ENCODE peak calls at places on chromosomes 7 and 10, in seven cellular contexts. Z is hepatocyte; A is Caco-2; I is brain microvascular endothelial cell; G is HCT116; B is GM12865; C is CD8-positive, alpha-beta T cell. Q is an unnamed sample.

GRCh38 chr10:48501806-48502771 is 102.8 kb downstream of the ARHGAP22 start:
- DNase-seq in Z (no peak), A (peak; percentile 27), I (no peak), G (no peak), B (peak; percentile 10), C (no peak), Q (no peak)

GRCh38 chr10:104297697-104298660 is 29.0 kb downstream of the GSTO2 start:
- DNase-seq in Z (no peak), A (no peak), I (peak; percentile 84), G (no peak), B (no peak), C (peak; percentile 47), Q (no peak)

GRCh38 chr10:19570991-19571390 is 245.2 kb upstream of the PLXDC2 start:
- DNase-seq in Z (no peak), A (no peak), I (no peak), G (no peak), B (no peak), C (no peak), Q (no peak)

GRCh38 chr10:112383325-112383724 is 9.4 kb downstream of the ACSL5 start:
- DNase-seq in Z (peak; percentile 86), A (peak; percentile 91), I (peak; percentile 45), G (peak; percentile 93), B (no peak), C (no peak), Q (no peak)

GRCh38 chr7:68125173-68125572 is 1128.5 kb downstream of the TYW1 start:
- DNase-seq in Z (no peak), A (no peak), I (no peak), G (no peak), B (no peak), C (no peak), Q (no peak)

GRCh38 chr10:95835149-95835860 is 72.5 kb upstream of the CC2D2B start:
- DNase-seq in Z (no peak), A (no peak), I (no peak), G (no peak), B (peak; percentile 71), C (no peak), Q (no peak)

GRCh38 chr7:148941598-148942280 is 57.6 kb upstream of the EZH2 start:
- DNase-seq in Z (peak; percentile 82), A (peak; percentile 92), I (peak; percentile 68), G (peak; percentile 75), B (peak; percentile 79), C (peak; percentile 55), Q (no peak)

GRCh38 chr10:73772280-73773151 is 9.3 kb upstream of the CHCHD1 start:
- DNase-seq in Z (peak; percentile 88), A (peak; percentile 85), I (peak; percentile 62), G (peak; percentile 52), B (peak; percentile 89), C (peak; percentile 78), Q (peak; percentile 19)

GRCh38 chr10:93403741-93404354 is 78.3 kb downstream of the MYOF start:
- DNase-seq in Z (no peak), A (no peak), I (no peak), G (no peak), B (no peak), C (no peak), Q (no peak)

GRCh38 chr7:124120911-124121310 is 88.0 kb upstream of the TMEM229A start:
- DNase-seq in Z (no peak), A (no peak), I (no peak), G (no peak), B (no peak), C (no peak), Q (no peak)

GRCh38 chr10:19816420-19817250 is at the start of gene PLXDC2:
- DNase-seq in Z (peak; percentile 57), A (no peak), I (peak; percentile 45), G (no peak), B (peak; percentile 41), C (no peak), Q (no peak)

GRCh38 chr7:92135100-92135429 is 788 bp upstream of the CYP51A1 start:
- DNase-seq in Z (peak; percentile 49), A (no peak), I (peak; percentile 10), G (no peak), B (peak; percentile 35), C (no peak), Q (no peak)

GRCh38 chr10:43347997-43348396 is 23.4 kb upstream of the FXYD4 start:
- DNase-seq in Z (no peak), A (no peak), I (no peak), G (no peak), B (no peak), C (no peak), Q (no peak)

GRCh38 chr10:44958196-44958896 is 1.3 kb upstream of the RASSF4 start:
- DNase-seq in Z (peak; percentile 62), A (no peak), I (peak; percentile 78), G (no peak), B (no peak), C (no peak), Q (no peak)

GRCh38 chr7:2524808-2525140 is 5.2 kb downstream of the LFNG start:
- DNase-seq in Z (no peak), A (no peak), I (no peak), G (no peak), B (no peak), C (no peak), Q (no peak)

GRCh38 chr10:14653271-14654161 is 121.2 kb downstream of the FAM107B start:
- DNase-seq in Z (peak; percentile 80), A (peak; percentile 78), I (peak; percentile 71), G (no peak), B (peak; percentile 47), C (no peak), Q (peak; percentile 51)

GRCh38 chr7:127895814-127896280 is 135.4 kb downstream of the LRRC4 start:
- DNase-seq in Z (peak; percentile 26), A (no peak), I (peak; percentile 55), G (no peak), B (no peak), C (no peak), Q (no peak)

GRCh38 chr10:110664483-110665420 is 20.6 kb downstream of the RBM20 start:
- DNase-seq in Z (peak; percentile 65), A (peak; percentile 47), I (peak; percentile 90), G (peak; percentile 76), B (no peak), C (no peak), Q (peak; percentile 70)

GRCh38 chr7:143408686-143409551 is at the start of gene EPHA1:
- DNase-seq in Z (peak; percentile 81), A (peak; percentile 88), I (no peak), G (peak; percentile 88), B (no peak), C (peak; percentile 52), Q (no peak)

DNA sequence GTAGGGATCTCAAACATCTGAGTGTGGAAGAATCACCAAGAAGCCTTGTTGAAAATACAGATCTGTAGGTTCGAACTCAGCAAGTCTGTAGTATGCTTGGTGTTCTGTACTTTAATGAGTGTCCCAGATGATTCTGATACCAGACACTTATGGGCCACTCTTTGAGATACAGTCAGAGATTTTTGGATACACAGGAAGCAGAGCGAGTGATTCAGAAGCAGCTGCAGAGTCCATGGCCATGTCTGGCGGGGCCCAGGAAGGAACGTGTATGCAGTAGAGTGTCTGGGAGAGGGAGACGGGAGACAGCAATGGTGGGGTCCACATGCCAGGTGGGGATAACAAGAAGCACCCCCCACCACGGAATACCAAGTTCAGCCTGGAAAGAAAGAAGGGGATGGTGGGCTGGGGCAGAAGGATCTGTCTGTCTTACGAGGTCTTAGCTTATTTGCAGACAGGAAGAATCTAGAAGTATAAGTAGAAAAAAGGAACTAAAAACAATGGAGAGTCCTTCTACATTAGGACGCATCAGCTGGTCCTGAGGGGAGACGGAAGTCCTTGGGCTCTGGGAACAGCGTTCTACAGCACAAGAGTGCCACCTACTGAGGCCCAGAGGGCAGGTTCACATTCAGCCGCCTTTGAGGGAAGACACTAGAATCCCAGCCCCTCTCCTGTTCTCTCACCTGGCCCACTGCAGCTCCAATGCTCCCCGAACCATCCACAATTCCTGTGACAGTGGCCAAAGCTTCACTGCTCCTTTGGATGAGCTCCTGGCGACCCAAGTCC is 55.4 kb downstream of the SLC37A3 start:
- DNase-seq in Z (peak; percentile 30), A (peak; percentile 40), I (peak; percentile 33), G (peak; percentile 8), B (peak; percentile 53), C (no peak), Q (no peak)
- H3K4me3 ChIP-seq in Z (no peak overlapping the region), A (no peak overlapping the region), I (no peak overlapping the region), G (no peak overlapping the region), B (no peak overlapping the region), C (no peak overlapping the region), Q (no peak overlapping the region)

GRCh38 chr7:5396542-5396941 is 27.1 kb downstream of the TNRC18 start:
- DNase-seq in Z (no peak), A (no peak), I (no peak), G (peak; percentile 54), B (peak; percentile 85), C (peak; percentile 69), Q (no peak)
- TF ChIP-seq CTCF in Z (no peak), A (no peak), I (peak; percentile 10), G (peak; percentile 46), B (peak; percentile 42), C (peak; percentile 54), Q (no peak)

DNA sequence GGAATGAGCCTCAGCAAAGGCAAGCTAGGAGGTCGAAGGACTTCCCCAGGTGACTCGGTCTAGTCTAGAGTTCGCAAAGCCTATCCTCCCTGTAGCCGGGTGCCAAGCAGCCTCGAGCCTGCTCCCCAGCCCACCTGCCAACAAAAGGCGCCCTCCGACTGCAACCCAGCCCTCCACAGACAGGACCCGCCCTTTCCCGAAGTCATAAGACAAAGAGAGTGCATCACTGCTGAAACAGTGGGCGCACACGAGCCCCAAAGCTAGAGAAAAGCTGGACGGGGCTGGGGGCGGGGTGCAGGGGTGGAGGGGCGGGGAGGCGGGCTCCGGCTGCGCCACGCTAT is 667 bp upstream of the COL1A2 start:
- DNase-seq in Z (peak; percentile 74), A (no peak), I (no peak), G (no peak), B (no peak), C (no peak), Q (no peak)
- H3K4me3 ChIP-seq in Z (peak overlapping the region; percentile 8), A (no peak overlapping the region), I (peak overlapping the region; percentile 94), G (no peak overlapping the region), B (no peak overlapping the region), C (no peak overlapping the region), Q (peak overlapping the region; percentile 68)

GRCh38 chr7:141355057-141355456 is 196.2 kb upstream of the AGK start:
- DNase-seq in Z (no peak), A (no peak), I (peak; percentile 56), G (no peak), B (no peak), C (no peak), Q (no peak)

GRCh38 chr7:141351175-141351574 is 200.0 kb upstream of the AGK start:
- DNase-seq in Z (no peak), A (no peak), I (no peak), G (no peak), B (no peak), C (no peak), Q (no peak)

GRCh38 chr7:141356096-141356495 is 195.1 kb upstream of the AGK start:
- DNase-seq in Z (no peak), A (no peak), I (no peak), G (no peak), B (no peak), C (no peak), Q (no peak)

GRCh38 chr7:141358376-141358775 is 192.8 kb upstream of the AGK start:
- DNase-seq in Z (no peak), A (no peak), I (no peak), G (no peak), B (no peak), C (no peak), Q (no peak)

DNA sequence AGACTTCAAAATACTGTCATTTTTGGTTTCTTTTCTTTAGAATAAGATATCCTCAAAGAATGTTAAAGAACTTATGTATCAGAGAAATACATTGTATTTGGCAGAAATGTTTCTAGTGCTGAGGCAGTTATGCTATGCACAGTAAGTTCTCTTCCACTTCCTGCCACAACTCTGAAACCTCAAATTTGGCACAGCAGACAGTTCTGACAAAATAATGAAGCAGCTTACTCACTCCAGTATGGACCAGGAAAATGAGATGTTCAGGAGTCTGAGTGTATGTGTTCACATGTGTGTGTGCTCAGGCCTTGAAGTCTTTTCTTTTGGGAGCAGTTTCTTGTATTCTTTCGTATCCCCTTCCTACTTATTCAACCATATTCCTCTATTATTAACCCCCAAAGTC is 197.0 kb upstream of the AGK start:
- DNase-seq in Z (no peak), A (no peak), I (peak; percentile 72), G (no peak), B (no peak), C (no peak), Q (no peak)
- TF ChIP-seq CTCF in Z (no peak), A (no peak), I (no peak), G (no peak), B (no peak), C (no peak), Q (no peak)